ENCODE peak calls at places on chromosomes 16 and 17, in eight cellular contexts. D is IMR-90, Y is HCT116, K is K562, B is GM12878, J is SK-N-SH, W is H1, Q is HepG2. H is an unnamed sample.

GRCh38 chr16:813916-814412 is 13.4 kb upstream of the GNG13 start:
- DNase-seq in D (no peak), Y (no peak), K (no peak), B (no peak), J (no peak), W (no peak), Q (no peak), H (no peak)

GRCh38 chr16:88561485-88562369 is 8.5 kb upstream of the ZC3H18 start:
- DNase-seq in D (peak; percentile 43), Y (peak; percentile 36), K (peak; percentile 75), B (no peak), J (peak; percentile 91), W (peak; percentile 74), Q (no peak), H (peak; percentile 63)

GRCh38 chr16:62033065-62033464 is 3.2 kb downstream of the CDH8 start:
- DNase-seq in D (no peak), Y (no peak), K (no peak), B (no peak), J (no peak), W (no peak), Q (no peak), H (no peak)

GRCh38 chr17:79804856-79805696 is 8.2 kb upstream of the CBX8 start:
- DNase-seq in D (no peak), Y (no peak), K (no peak), B (no peak), J (no peak), W (no peak), Q (no peak), H (no peak)

GRCh38 chr17:77948690-77949114 is 9.8 kb upstream of the TNRC6C start:
- DNase-seq in D (peak; percentile 59), Y (peak; percentile 51), K (no peak), B (no peak), J (peak; percentile 69), W (no peak), Q (peak; percentile 53), H (peak; percentile 57)

GRCh38 chr16:8776193-8776592 is 21.2 kb downstream of the TMEM186 start:
- DNase-seq in D (no peak), Y (no peak), K (no peak), B (no peak), J (no peak), W (no peak), Q (no peak), H (no peak)

GRCh38 chr17:75809631-75810111 is 25.1 kb downstream of the UNK start:
- DNase-seq in D (no peak), Y (no peak), K (no peak), B (no peak), J (peak; percentile 29), W (no peak), Q (no peak), H (no peak)

GRCh38 chr16:24734382-24734781 is 4.9 kb downstream of the TNRC6A start:
- DNase-seq in D (peak; percentile 72), Y (no peak), K (no peak), B (no peak), J (no peak), W (no peak), Q (no peak), H (no peak)

GRCh38 chr17:60154616-60155426 is 5.0 kb downstream of the CA4 start:
- DNase-seq in D (peak; percentile 68), Y (no peak), K (no peak), B (no peak), J (peak; percentile 50), W (no peak), Q (no peak), H (no peak)

GRCh38 chr16:63192969-63193368 is 1156.7 kb upstream of the CDH8 start:
- DNase-seq in D (no peak), Y (no peak), K (no peak), B (no peak), J (no peak), W (no peak), Q (no peak), H (no peak)

GRCh38 chr16:79278506-79278905 is 322.0 kb downstream of the MAF start:
- DNase-seq in D (no peak), Y (no peak), K (no peak), B (no peak), J (no peak), W (no peak), Q (no peak), H (no peak)

GRCh38 chr16:17817943-17818342 is 347.2 kb upstream of the XYLT1 start:
- DNase-seq in D (no peak), Y (no peak), K (no peak), B (no peak), J (no peak), W (no peak), Q (no peak), H (no peak)

GRCh38 chr16:66366433-66367299 is at the start of gene CDH5:
- DNase-seq in D (no peak), Y (no peak), K (no peak), B (no peak), J (peak; percentile 47), W (no peak), Q (no peak), H (no peak)

GRCh38 chr16:57316390-57317017 is 32.0 kb upstream of the PLLP start:
- DNase-seq in D (peak; percentile 89), Y (peak; percentile 75), K (no peak), B (no peak), J (no peak), W (peak; percentile 23), Q (no peak), H (peak; percentile 47)

GRCh38 chr17:41689497-41690299 is 1.0 kb downstream of the EIF1 start:
- DNase-seq in D (peak; percentile 69), Y (no peak), K (no peak), B (no peak), J (peak; percentile 43), W (peak; percentile 70), Q (peak; percentile 69), H (no peak)

GRCh38 chr17:74697477-74697876 is 15.2 kb downstream of the CD300LF start:
- DNase-seq in D (no peak), Y (no peak), K (no peak), B (peak; percentile 25), J (no peak), W (no peak), Q (no peak), H (no peak)

GRCh38 chr17:61904094-61904710 is 23.6 kb downstream of the INTS2 start:
- DNase-seq in D (no peak), Y (no peak), K (no peak), B (peak; percentile 25), J (no peak), W (no peak), Q (no peak), H (no peak)
- TF ChIP-seq RAD21 in D (no peak), Y (no peak), K (no peak), B (no peak), J (no peak), W (no peak), Q (no peak), H (no peak)

DNA sequence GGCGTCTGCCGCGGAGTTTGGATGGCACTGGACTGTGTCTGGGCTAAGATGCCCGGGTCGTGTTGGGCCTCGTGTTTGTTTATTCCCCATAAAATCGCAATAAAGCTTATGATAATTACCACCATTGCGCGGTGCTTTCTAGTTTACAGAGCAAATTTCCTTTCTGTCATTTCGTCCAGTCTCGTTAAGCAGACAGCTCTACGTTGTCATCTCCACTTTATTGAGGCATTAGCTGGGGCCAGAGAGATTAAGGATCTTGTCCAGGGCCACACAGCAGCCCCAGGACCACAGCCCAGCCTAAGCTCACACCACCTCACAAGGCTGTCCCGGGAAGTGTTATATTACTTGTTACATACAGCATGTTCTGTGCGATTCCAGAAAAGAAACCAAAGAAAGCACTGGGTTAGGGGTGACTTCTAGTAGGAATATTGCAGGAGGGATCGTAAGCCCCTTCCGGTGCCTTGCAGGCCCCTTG is 6.4 kb downstream of the NOS2 start:
- DNase-seq in D (no peak), Y (no peak), K (no peak), B (no peak), J (peak; percentile 42), W (no peak), Q (no peak), H (no peak)
- H3K4me2 ChIP-seq in D (peak overlapping the region; percentile 34), Y (no peak overlapping the region), K (no peak overlapping the region), B (no peak overlapping the region), J (peak overlapping the region; percentile 69), W (peak overlapping the region; percentile 82), Q (peak overlapping the region; percentile 45), H (peak overlapping the region; percentile 100)

GRCh38 chr16:13393816-13394215 is 492.4 kb downstream of the SHISA9 start:
- DNase-seq in D (no peak), Y (no peak), K (no peak), B (no peak), J (no peak), W (no peak), Q (no peak), H (no peak)

GRCh38 chr16:13391337-13391736 is 489.9 kb downstream of the SHISA9 start:
- DNase-seq in D (no peak), Y (no peak), K (no peak), B (peak; percentile 15), J (no peak), W (no peak), Q (no peak), H (no peak)

GRCh38 chr16:13390986-13391305 is 489.5 kb downstream of the SHISA9 start:
- DNase-seq in D (no peak), Y (no peak), K (no peak), B (no peak), J (no peak), W (no peak), Q (no peak), H (no peak)

GRCh38 chr16:13392341-13392740 is 490.9 kb downstream of the SHISA9 start:
- DNase-seq in D (no peak), Y (no peak), K (no peak), B (no peak), J (no peak), W (no peak), Q (no peak), H (no peak)

GRCh38 chr16:13390093-13390985 is 488.9 kb downstream of the SHISA9 start:
- DNase-seq in D (no peak), Y (no peak), K (no peak), B (peak; percentile 88), J (no peak), W (no peak), Q (no peak), H (no peak)
- TF ChIP-seq RAD21 in D (no peak), Y (no peak), K (no peak), B (peak; percentile 13), J (no peak), W (no peak), Q (no peak), H (no peak)

GRCh38 chr17:48616719-48617514 is 1.8 kb upstream of the HOXB8 start:
- DNase-seq in D (no peak), Y (no peak), K (no peak), B (no peak), J (no peak), W (no peak), Q (no peak), H (no peak)

GRCh38 chr17:48615963-48616718 is 1.0 kb upstream of the HOXB8 start:
- DNase-seq in D (no peak), Y (no peak), K (no peak), B (no peak), J (no peak), W (no peak), Q (no peak), H (no peak)

GRCh38 chr17:48619821-48620496 is 4.9 kb upstream of the HOXB8 start:
- DNase-seq in D (no peak), Y (no peak), K (no peak), B (no peak), J (no peak), W (no peak), Q (no peak), H (no peak)

GRCh38 chr17:48618366-48618896 is 3.3 kb upstream of the HOXB8 start:
- DNase-seq in D (peak; percentile 79), Y (peak; percentile 74), K (peak; percentile 86), B (no peak), J (peak; percentile 98), W (peak; percentile 95), Q (peak; percentile 67), H (peak; percentile 97)

GRCh38 chr17:48617515-48618365 is 2.6 kb upstream of the HOXB8 start:
- DNase-seq in D (no peak), Y (no peak), K (no peak), B (no peak), J (no peak), W (no peak), Q (no peak), H (no peak)
- H3K4me2 ChIP-seq in D (peak overlapping the region; percentile 33), Y (peak overlapping the region; percentile 95), K (peak overlapping the region; percentile 76), B (peak overlapping the region; percentile 22), J (no peak overlapping the region), W (no peak overlapping the region), Q (no peak overlapping the region), H (peak overlapping the region; percentile 41)